ENCODE peak calls at places on chromosomes 7 and 10, in five cellular contexts. I is H1, J is suprapubic skin, N is ovary, Y is left ventricle myocardium inferior. O is an unnamed sample. For H3K36me3, the result is how much of the 10 kb centered on the place peaks cover.

GRCh38 chr7:130486963-130487324 is 4.9 kb upstream of the MEST start:
- DNase-seq in I (no peak), J (no peak), N (no peak), Y (no peak), O (no peak)

GRCh38 chr7:115603416-115603815 is 427.1 kb downstream of the TFEC start:
- DNase-seq in I (no peak), J (no peak), N (no peak), Y (no peak), O (no peak)

GRCh38 chr7:34058791-34059550 is 153.6 kb downstream of the BMPER start:
- DNase-seq in I (no peak), J (no peak), N (peak), Y (no peak), O (no peak)

GRCh38 chr7:106772655-106773108 is 92.4 kb upstream of the PIK3CG start:
- DNase-seq in I (no peak), J (no peak), N (no peak), Y (no peak), O (no peak)

GRCh38 chr10:57202356-57202755 is 841.3 kb upstream of the ZWINT start:
- DNase-seq in I (no peak), J (no peak), N (no peak), Y (no peak), O (no peak)

GRCh38 chr10:31359979-31360378 is 41.0 kb downstream of the ZEB1 start:
- DNase-seq in I (no peak), J (no peak), N (no peak), Y (no peak), O (no peak)

GRCh38 chr10:124182088-124182541 is 88.7 kb upstream of the CHST15 start:
- DNase-seq in I (peak), J (no peak), N (no peak), Y (peak), O (no peak)

GRCh38 chr7:143362126-143362961 is at the start of gene FAM131B:
- DNase-seq in I (peak), J (peak), N (no peak), Y (no peak), O (no peak)

GRCh38 chr7:100449190-100449795 is 13.0 kb upstream of the PPP1R35 start:
- DNase-seq in I (no peak), J (no peak), N (peak), Y (no peak), O (no peak)

GRCh38 chr10:21317902-21318301 is 207.6 kb downstream of the SKIDA1 start:
- DNase-seq in I (no peak), J (peak), N (peak), Y (no peak), O (no peak)

GRCh38 chr7:95312561-95312960 is 11.8 kb downstream of the PON1 start:
- DNase-seq in I (no peak), J (no peak), N (no peak), Y (no peak), O (no peak)

GRCh38 chr10:88152720-88153119 is 289.3 kb downstream of the PTEN start:
- DNase-seq in I (no peak), J (no peak), N (no peak), Y (no peak), O (no peak)

GRCh38 chr10:33126118-33126517 is 168.1 kb upstream of the ITGB1 start:
- DNase-seq in I (no peak), J (no peak), N (no peak), Y (no peak), O (peak)

GRCh38 chr7:151063212-151063561 is 3.8 kb downstream of the SLC4A2 start:
- DNase-seq in I (no peak), J (no peak), N (peak), Y (no peak), O (no peak)

GRCh38 chr10:46308666-46309450 is 22.1 kb downstream of the ANTXRL start:
- DNase-seq in I (no peak), J (no peak), N (no peak), Y (peak), O (no peak)

GRCh38 chr10:7277874-7278273 is 133.0 kb downstream of the SFMBT2 start:
- DNase-seq in I (no peak), J (no peak), N (no peak), Y (no peak), O (no peak)

GRCh38 chr10:30736685-30737232 is 107.2 kb upstream of the LYZL2 start:
- DNase-seq in I (no peak), J (no peak), N (no peak), Y (no peak), O (no peak)

GRCh38 chr7:100607111-100607510 is 4.9 kb downstream of the PCOLCE start:
- DNase-seq in I (no peak), J (no peak), N (no peak), Y (no peak), O (no peak)

GRCh38 chr7:158955146-158955870 is 99.0 kb downstream of the DYNC2I1 start:
- DNase-seq in I (no peak), J (no peak), N (peak), Y (no peak), O (no peak)

GRCh38 chr7:85554294-85554877 is 367.5 kb upstream of the SEMA3D start:
- DNase-seq in I (no peak), J (no peak), N (no peak), Y (no peak), O (peak)

GRCh38 chr10:91597397-91597881 is 35.4 kb downstream of the PPP1R3C start:
- DNase-seq in I (no peak), J (no peak), N (no peak), Y (no peak), O (no peak)

GRCh38 chr7:70017371-70017770 is 419.1 kb downstream of the AUTS2 start:
- DNase-seq in I (no peak), J (no peak), N (no peak), Y (no peak), O (no peak)

GRCh38 chr7:70014472-70015232 is 416.4 kb downstream of the AUTS2 start:
- DNase-seq in I (no peak), J (no peak), N (no peak), Y (no peak), O (no peak)

GRCh38 chr7:70018700-70019099 is 420.4 kb downstream of the AUTS2 start:
- DNase-seq in I (no peak), J (no peak), N (no peak), Y (no peak), O (no peak)

GRCh38 chr7:70015353-70015752 is 417.1 kb downstream of the AUTS2 start:
- DNase-seq in I (no peak), J (no peak), N (no peak), Y (no peak), O (no peak)

DNA sequence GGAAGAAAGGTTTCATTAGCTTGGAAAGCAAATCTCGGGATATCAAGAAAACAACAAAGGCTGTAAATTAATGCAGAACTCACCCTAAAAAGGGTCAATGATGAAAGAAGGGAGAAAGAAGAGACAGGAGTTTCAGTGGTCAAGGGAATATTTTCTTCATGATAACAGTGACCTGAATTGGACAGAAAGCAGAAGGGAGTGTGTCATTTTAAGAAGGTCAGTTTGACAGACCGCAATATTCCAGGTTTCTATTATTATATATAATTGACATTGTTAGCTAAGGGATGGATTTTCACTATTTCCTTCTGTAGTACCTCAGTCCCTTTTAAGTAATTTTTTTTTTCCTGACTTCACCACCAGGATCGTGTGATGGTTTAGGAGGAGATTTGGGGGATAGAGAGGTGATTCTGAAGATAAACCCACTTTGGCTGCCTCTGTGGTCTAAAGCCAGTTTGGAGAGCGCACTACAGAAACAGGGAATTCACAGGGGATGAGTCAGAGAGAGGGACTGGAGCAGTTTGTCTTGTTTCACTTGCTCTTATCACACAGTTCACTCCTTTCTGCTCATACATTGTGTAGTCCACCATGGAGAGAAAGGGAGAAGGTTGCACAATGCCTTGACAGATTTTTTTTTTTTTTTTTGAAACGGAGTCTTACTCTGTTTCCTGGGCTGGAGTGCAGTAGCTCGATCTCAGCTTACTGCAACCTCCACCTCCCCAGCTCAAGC is 417.9 kb downstream of the AUTS2 start:
- DNase-seq in I (no peak), J (no peak), N (peak), Y (no peak), O (no peak)
- H3K36me3 ChIP-seq in I (under half), J (under half), N (under half), Y (under half), O (under half)

GRCh38 chr10:72016608-72017310 is 52.6 kb downstream of the CHST3 start:
- DNase-seq in I (no peak), J (no peak), N (no peak), Y (peak), O (no peak)
- H3K36me3 ChIP-seq in I (under half), J (under half), N (under half), Y (under half), O (under half)

GRCh38 chr10:35056686-35057085 is 33.5 kb downstream of the CUL2 start:
- DNase-seq in I (no peak), J (no peak), N (no peak), Y (no peak), O (no peak)

GRCh38 chr10:35056133-35056532 is 34.0 kb downstream of the CUL2 start:
- DNase-seq in I (no peak), J (no peak), N (no peak), Y (no peak), O (no peak)

GRCh38 chr10:35058686-35059085 is 31.5 kb downstream of the CUL2 start:
- DNase-seq in I (no peak), J (no peak), N (no peak), Y (no peak), O (no peak)

GRCh38 chr10:35059486-35059885 is 30.7 kb downstream of the CUL2 start:
- DNase-seq in I (no peak), J (no peak), N (no peak), Y (no peak), O (no peak)

GRCh38 chr10:35058134-35058533 is 32.0 kb downstream of the CUL2 start:
- DNase-seq in I (no peak), J (no peak), N (no peak), Y (no peak), O (no peak)
- H3K36me3 ChIP-seq in I (under half), J (half or more), N (under half), Y (half or more), O (under half)

GRCh38 chr7:73932364-73932763 is 71.4 kb downstream of the TMEM270 start:
- DNase-seq in I (no peak), J (no peak), N (no peak), Y (no peak), O (no peak)

GRCh38 chr7:73933091-73933490 is 72.1 kb downstream of the TMEM270 start:
- DNase-seq in I (no peak), J (no peak), N (no peak), Y (no peak), O (no peak)

GRCh38 chr7:73940701-73941238 is 79.8 kb downstream of the TMEM270 start:
- DNase-seq in I (no peak), J (no peak), N (no peak), Y (no peak), O (no peak)

GRCh38 chr7:73939528-73939927 is 78.6 kb downstream of the TMEM270 start:
- DNase-seq in I (no peak), J (no peak), N (no peak), Y (no peak), O (no peak)

GRCh38 chr7:73937014-73937413 is 76.1 kb downstream of the TMEM270 start:
- DNase-seq in I (no peak), J (no peak), N (no peak), Y (no peak), O (no peak)
- H3K36me3 ChIP-seq in I (under half), J (under half), N (under half), Y (under half), O (under half)

DNA sequence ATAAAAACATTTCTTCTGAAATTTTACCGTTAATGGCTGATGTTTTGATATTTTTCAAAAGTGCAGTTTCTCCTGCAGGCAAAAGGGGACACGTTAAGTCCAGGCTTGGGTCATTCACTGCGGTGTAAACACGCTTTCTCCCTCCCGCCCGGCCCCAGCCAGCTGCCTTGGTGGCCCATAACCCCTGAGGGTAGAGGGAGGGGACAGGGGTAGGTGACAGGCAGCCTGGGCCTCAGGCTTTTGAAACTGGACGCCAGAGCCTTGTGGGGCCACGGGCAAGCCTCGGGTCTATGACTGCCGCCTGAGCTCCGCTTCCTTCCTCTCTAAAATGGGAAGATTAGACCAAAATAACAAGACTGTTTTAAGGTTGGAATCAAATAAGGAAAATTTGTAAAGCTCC is 138.1 kb downstream of the EGFR start:
- DNase-seq in I (no peak), J (no peak), N (peak), Y (no peak), O (no peak)
- H3K36me3 ChIP-seq in I (under half), J (half or more), N (under half), Y (half or more), O (under half)

GRCh38 chr7:149016876-149017275 is 11.4 kb downstream of the PDIA4 start:
- DNase-seq in I (no peak), J (no peak), N (no peak), Y (no peak), O (no peak)

GRCh38 chr7:149010451-149010850 is 17.9 kb downstream of the PDIA4 start:
- DNase-seq in I (no peak), J (no peak), N (no peak), Y (no peak), O (no peak)

GRCh38 chr7:149014309-149014708 is 14.0 kb downstream of the PDIA4 start:
- DNase-seq in I (no peak), J (no peak), N (no peak), Y (no peak), O (no peak)

GRCh38 chr7:149011491-149011890 is 16.8 kb downstream of the PDIA4 start:
- DNase-seq in I (no peak), J (no peak), N (no peak), Y (no peak), O (no peak)

DNA sequence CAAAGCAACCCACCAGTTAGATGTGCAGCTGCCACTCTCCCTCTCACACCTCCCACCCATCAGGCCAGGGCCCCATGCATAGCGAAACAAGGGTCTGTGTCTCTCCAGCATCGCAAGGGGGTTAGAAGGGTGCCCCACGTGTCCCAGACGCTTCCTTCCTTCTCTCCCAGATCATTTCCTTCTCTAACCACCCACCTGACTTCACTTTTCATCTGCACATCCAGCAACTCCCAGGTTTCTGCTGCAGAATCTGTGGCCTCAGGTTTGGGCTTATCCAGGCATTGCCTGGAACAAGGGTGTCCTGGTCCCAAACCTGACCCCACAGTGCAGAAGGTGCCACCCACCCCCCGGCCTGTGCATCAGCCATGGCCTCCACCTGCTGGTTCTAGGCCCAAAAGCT is 14.4 kb downstream of the PDIA4 start:
- DNase-seq in I (no peak), J (no peak), N (no peak), Y (no peak), O (no peak)
- H3K36me3 ChIP-seq in I (half or more), J (half or more), N (under half), Y (half or more), O (under half)

GRCh38 chr10:79301754-79302530 is 45.3 kb upstream of the PPIF start:
- DNase-seq in I (no peak), J (no peak), N (no peak), Y (no peak), O (no peak)
- H3K36me3 ChIP-seq in I (under half), J (half or more), N (under half), Y (half or more), O (under half)